ENCODE peak calls at places on chromosomes 3 and 15, in seven cellular contexts. One of them, this sample, is unnamed.

GRCh38 chr15:79332824-79333510 is 22.1 kb downstream of the TMED3 start:
- DNase-seq in lower lobe of right lung: no peak
- DNase-seq in GM13976: no peak
- DNase-seq in fibroblast of lung: no peak
- DNase-seq in upper lobe of right lung: no peak
- DNase-seq in RWPE1: no peak
- DNase-seq in GM10248: no peak
- DNase-seq in this sample: no peak

GRCh38 chr3:23600178-23600577 is 205.6 kb upstream of the UBE2E1 start:
- DNase-seq in lower lobe of right lung: no peak
- DNase-seq in GM13976: no peak
- DNase-seq in fibroblast of lung: peak
- DNase-seq in upper lobe of right lung: no peak
- DNase-seq in RWPE1: peak
- DNase-seq in GM10248: no peak
- DNase-seq in this sample: no peak

GRCh38 chr15:63950911-63951481 is 95.3 kb downstream of the DAPK2 start:
- DNase-seq in lower lobe of right lung: no peak
- DNase-seq in GM13976: no peak
- DNase-seq in fibroblast of lung: peak
- DNase-seq in upper lobe of right lung: no peak
- DNase-seq in RWPE1: peak
- DNase-seq in GM10248: no peak
- DNase-seq in this sample: no peak

GRCh38 chr3:35498506-35499210 is 140.7 kb upstream of the ARPP21 start:
- DNase-seq in lower lobe of right lung: no peak
- DNase-seq in GM13976: no peak
- DNase-seq in fibroblast of lung: no peak
- DNase-seq in upper lobe of right lung: no peak
- DNase-seq in RWPE1: no peak
- DNase-seq in GM10248: no peak
- DNase-seq in this sample: no peak

GRCh38 chr15:90016721-90017120 is 15.6 kb downstream of the ZNF710 start:
- DNase-seq in lower lobe of right lung: no peak
- DNase-seq in GM13976: no peak
- DNase-seq in fibroblast of lung: no peak
- DNase-seq in upper lobe of right lung: no peak
- DNase-seq in RWPE1: no peak
- DNase-seq in GM10248: no peak
- DNase-seq in this sample: no peak

GRCh38 chr3:140595295-140595694 is 82.6 kb upstream of the TRIM42 start:
- DNase-seq in lower lobe of right lung: no peak
- DNase-seq in GM13976: no peak
- DNase-seq in fibroblast of lung: peak
- DNase-seq in upper lobe of right lung: no peak
- DNase-seq in RWPE1: no peak
- DNase-seq in GM10248: no peak
- DNase-seq in this sample: no peak

GRCh38 chr15:40991355-40991754 is 38.1 kb downstream of the CHAC1 start:
- DNase-seq in lower lobe of right lung: no peak
- DNase-seq in GM13976: no peak
- DNase-seq in fibroblast of lung: no peak
- DNase-seq in upper lobe of right lung: no peak
- DNase-seq in RWPE1: no peak
- DNase-seq in GM10248: no peak
- DNase-seq in this sample: no peak

GRCh38 chr15:55774113-55774970 is 31.4 kb upstream of the PRTG start:
- DNase-seq in lower lobe of right lung: no peak
- DNase-seq in GM13976: peak
- DNase-seq in fibroblast of lung: peak
- DNase-seq in upper lobe of right lung: no peak
- DNase-seq in RWPE1: peak
- DNase-seq in GM10248: peak
- DNase-seq in this sample: peak

GRCh38 chr3:133662256-133662773 is 574 bp upstream of the TOPBP1 start:
- DNase-seq in lower lobe of right lung: no peak
- DNase-seq in GM13976: peak
- DNase-seq in fibroblast of lung: peak
- DNase-seq in upper lobe of right lung: no peak
- DNase-seq in RWPE1: peak
- DNase-seq in GM10248: peak
- DNase-seq in this sample: peak

GRCh38 chr15:27763514-27763913 is 335.6 kb downstream of the OCA2 start:
- DNase-seq in lower lobe of right lung: no peak
- DNase-seq in GM13976: no peak
- DNase-seq in fibroblast of lung: no peak
- DNase-seq in upper lobe of right lung: no peak
- DNase-seq in RWPE1: no peak
- DNase-seq in GM10248: no peak
- DNase-seq in this sample: no peak

GRCh38 chr3:13231781-13232515 is 158.7 kb upstream of the IQSEC1 start:
- DNase-seq in lower lobe of right lung: no peak
- DNase-seq in GM13976: no peak
- DNase-seq in fibroblast of lung: no peak
- DNase-seq in upper lobe of right lung: no peak
- DNase-seq in RWPE1: no peak
- DNase-seq in GM10248: no peak
- DNase-seq in this sample: no peak

GRCh38 chr3:13229291-13229949 is 156.2 kb upstream of the IQSEC1 start:
- DNase-seq in lower lobe of right lung: no peak
- DNase-seq in GM13976: no peak
- DNase-seq in fibroblast of lung: peak
- DNase-seq in upper lobe of right lung: no peak
- DNase-seq in RWPE1: peak
- DNase-seq in GM10248: peak
- DNase-seq in this sample: peak

GRCh38 chr3:13224967-13225366 is 151.7 kb upstream of the IQSEC1 start:
- DNase-seq in lower lobe of right lung: no peak
- DNase-seq in GM13976: no peak
- DNase-seq in fibroblast of lung: no peak
- DNase-seq in upper lobe of right lung: no peak
- DNase-seq in RWPE1: no peak
- DNase-seq in GM10248: no peak
- DNase-seq in this sample: no peak

GRCh38 chr3:13227315-13228165 is 154.3 kb upstream of the IQSEC1 start:
- DNase-seq in lower lobe of right lung: no peak
- DNase-seq in GM13976: no peak
- DNase-seq in fibroblast of lung: no peak
- DNase-seq in upper lobe of right lung: no peak
- DNase-seq in RWPE1: no peak
- DNase-seq in GM10248: no peak
- DNase-seq in this sample: no peak

DNA sequence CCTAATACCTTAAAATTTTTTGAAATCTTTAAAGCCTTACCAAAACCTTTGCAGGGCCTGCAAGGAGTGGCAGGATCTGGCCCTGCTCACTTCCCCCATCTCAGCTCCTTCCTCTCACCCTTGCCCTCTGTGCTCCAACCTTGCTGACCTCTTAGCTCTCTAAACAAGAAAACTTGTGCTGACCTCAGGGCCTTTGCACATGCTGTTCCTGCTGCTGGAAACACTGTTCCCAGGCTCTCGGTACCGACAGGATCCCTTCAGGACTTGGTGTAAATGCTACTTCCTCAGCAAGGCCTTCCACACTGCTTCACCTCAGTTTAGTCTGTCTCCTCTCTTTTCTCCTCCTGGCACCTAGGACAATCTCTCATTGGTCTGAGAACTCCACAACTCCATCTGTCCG is 155.4 kb upstream of the IQSEC1 start:
- DNase-seq in lower lobe of right lung: no peak
- DNase-seq in GM13976: no peak
- DNase-seq in fibroblast of lung: no peak
- DNase-seq in upper lobe of right lung: no peak
- DNase-seq in RWPE1: no peak
- DNase-seq in GM10248: no peak
- DNase-seq in this sample: no peak
- TF ChIP-seq CTCF in lower lobe of right lung: no peak
- TF ChIP-seq CTCF in GM13976: no peak
- TF ChIP-seq CTCF in fibroblast of lung: no peak
- TF ChIP-seq CTCF in upper lobe of right lung: no peak
- TF ChIP-seq CTCF in RWPE1: no peak
- TF ChIP-seq CTCF in GM10248: no peak
- TF ChIP-seq CTCF in this sample: no peak

GRCh38 chr15:91853968-91854943 is 748 bp downstream of the SLCO3A1 start:
- DNase-seq in lower lobe of right lung: peak
- DNase-seq in GM13976: peak
- DNase-seq in fibroblast of lung: peak
- DNase-seq in upper lobe of right lung: peak
- DNase-seq in RWPE1: peak
- DNase-seq in GM10248: no peak
- DNase-seq in this sample: no peak

GRCh38 chr15:91857772-91858171 is 4.3 kb downstream of the SLCO3A1 start:
- DNase-seq in lower lobe of right lung: no peak
- DNase-seq in GM13976: peak
- DNase-seq in fibroblast of lung: no peak
- DNase-seq in upper lobe of right lung: no peak
- DNase-seq in RWPE1: no peak
- DNase-seq in GM10248: peak
- DNase-seq in this sample: peak

GRCh38 chr15:91855241-91855640 is 1.7 kb downstream of the SLCO3A1 start:
- DNase-seq in lower lobe of right lung: no peak
- DNase-seq in GM13976: no peak
- DNase-seq in fibroblast of lung: no peak
- DNase-seq in upper lobe of right lung: no peak
- DNase-seq in RWPE1: no peak
- DNase-seq in GM10248: no peak
- DNase-seq in this sample: no peak

GRCh38 chr15:91857224-91857585 is 3.7 kb downstream of the SLCO3A1 start:
- DNase-seq in lower lobe of right lung: no peak
- DNase-seq in GM13976: no peak
- DNase-seq in fibroblast of lung: no peak
- DNase-seq in upper lobe of right lung: no peak
- DNase-seq in RWPE1: no peak
- DNase-seq in GM10248: no peak
- DNase-seq in this sample: no peak

DNA sequence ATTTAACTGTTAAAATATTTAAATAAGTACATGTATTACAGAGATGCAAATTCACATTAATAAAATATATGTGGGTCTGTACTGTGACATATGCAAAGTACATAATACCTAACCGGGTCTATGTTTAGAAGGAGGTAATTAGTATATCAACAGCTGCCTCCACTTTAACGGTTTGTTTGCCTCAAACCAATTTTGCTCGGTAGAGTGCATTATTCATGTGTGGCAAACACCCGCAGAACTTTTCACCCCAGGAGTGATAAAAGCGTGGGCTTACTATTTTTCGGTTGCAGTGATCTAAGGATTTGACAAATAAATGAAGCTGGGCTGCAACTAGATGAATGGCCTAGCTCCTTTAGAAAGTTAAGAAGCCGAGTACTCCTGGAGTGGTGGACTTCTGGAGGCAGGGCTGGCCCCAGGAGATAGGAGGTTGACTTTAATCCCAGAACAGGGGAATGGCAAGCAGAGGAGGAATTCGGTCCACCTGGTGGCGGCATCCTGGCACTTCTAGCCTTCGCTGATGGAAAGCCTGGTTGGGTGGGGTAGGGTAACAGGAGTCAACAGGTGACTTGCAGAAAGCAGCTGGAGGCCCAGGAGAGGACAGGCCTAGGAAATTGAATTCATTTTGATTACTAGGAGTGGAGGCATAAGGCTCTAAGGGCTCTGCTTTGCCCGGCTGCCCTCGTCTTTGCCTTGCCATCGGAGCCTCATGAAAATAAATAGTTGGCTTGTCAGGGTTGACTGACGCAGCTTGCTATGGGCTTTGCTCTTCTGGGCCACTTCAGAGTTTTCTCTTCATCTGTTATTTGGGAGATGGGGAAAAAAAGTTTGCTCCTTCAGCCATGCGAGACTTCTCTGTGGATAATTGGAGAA is 2.4 kb downstream of the SLCO3A1 start:
- DNase-seq in lower lobe of right lung: peak
- DNase-seq in GM13976: no peak
- DNase-seq in fibroblast of lung: no peak
- DNase-seq in upper lobe of right lung: peak
- DNase-seq in RWPE1: peak
- DNase-seq in GM10248: no peak
- DNase-seq in this sample: no peak
- TF ChIP-seq CTCF in lower lobe of right lung: peak
- TF ChIP-seq CTCF in GM13976: no peak
- TF ChIP-seq CTCF in fibroblast of lung: no peak
- TF ChIP-seq CTCF in upper lobe of right lung: peak
- TF ChIP-seq CTCF in RWPE1: no peak
- TF ChIP-seq CTCF in GM10248: no peak
- TF ChIP-seq CTCF in this sample: no peak

DNA sequence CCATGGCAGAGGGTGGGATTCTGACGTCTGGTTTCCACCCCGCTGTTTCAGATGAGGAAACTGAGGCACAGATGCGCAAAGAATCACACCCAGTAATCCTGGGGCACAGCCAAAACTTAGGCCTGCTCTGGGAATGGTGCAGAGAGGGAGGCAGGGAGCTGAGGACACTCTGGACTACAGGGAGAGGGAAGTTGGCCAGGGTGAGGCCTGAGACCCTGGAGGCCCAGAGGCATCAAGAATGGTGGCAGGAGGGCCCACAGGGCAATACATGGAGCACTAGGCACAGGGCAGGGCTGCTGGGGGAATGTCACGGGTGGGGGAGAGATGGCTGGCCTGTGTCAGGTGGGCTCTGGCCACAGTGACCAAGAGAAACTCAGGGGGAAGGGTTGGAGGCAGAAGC is 63.6 kb downstream of the TLE3 start:
- DNase-seq in lower lobe of right lung: no peak
- DNase-seq in GM13976: no peak
- DNase-seq in fibroblast of lung: no peak
- DNase-seq in upper lobe of right lung: peak
- DNase-seq in RWPE1: no peak
- DNase-seq in GM10248: no peak
- DNase-seq in this sample: no peak
- TF ChIP-seq CTCF in lower lobe of right lung: no peak
- TF ChIP-seq CTCF in GM13976: no peak
- TF ChIP-seq CTCF in fibroblast of lung: no peak
- TF ChIP-seq CTCF in upper lobe of right lung: no peak
- TF ChIP-seq CTCF in RWPE1: no peak
- TF ChIP-seq CTCF in GM10248: no peak
- TF ChIP-seq CTCF in this sample: no peak

GRCh38 chr15:39479916-39480315 is 101.0 kb upstream of the THBS1 start:
- DNase-seq in lower lobe of right lung: no peak
- DNase-seq in GM13976: no peak
- DNase-seq in fibroblast of lung: peak
- DNase-seq in upper lobe of right lung: no peak
- DNase-seq in RWPE1: no peak
- DNase-seq in GM10248: no peak
- DNase-seq in this sample: no peak

GRCh38 chr15:39478996-39479395 is 101.9 kb upstream of the THBS1 start:
- DNase-seq in lower lobe of right lung: no peak
- DNase-seq in GM13976: no peak
- DNase-seq in fibroblast of lung: peak
- DNase-seq in upper lobe of right lung: no peak
- DNase-seq in RWPE1: no peak
- DNase-seq in GM10248: no peak
- DNase-seq in this sample: no peak

GRCh38 chr15:39471791-39472190 is 109.1 kb upstream of the THBS1 start:
- DNase-seq in lower lobe of right lung: no peak
- DNase-seq in GM13976: no peak
- DNase-seq in fibroblast of lung: peak
- DNase-seq in upper lobe of right lung: no peak
- DNase-seq in RWPE1: no peak
- DNase-seq in GM10248: no peak
- DNase-seq in this sample: no peak

GRCh38 chr15:39472661-39473657 is 107.9 kb upstream of the THBS1 start:
- DNase-seq in lower lobe of right lung: peak
- DNase-seq in GM13976: no peak
- DNase-seq in fibroblast of lung: peak
- DNase-seq in upper lobe of right lung: peak
- DNase-seq in RWPE1: no peak
- DNase-seq in GM10248: no peak
- DNase-seq in this sample: no peak

GRCh38 chr15:39474657-39475056 is 106.2 kb upstream of the THBS1 start:
- DNase-seq in lower lobe of right lung: no peak
- DNase-seq in GM13976: no peak
- DNase-seq in fibroblast of lung: no peak
- DNase-seq in upper lobe of right lung: no peak
- DNase-seq in RWPE1: no peak
- DNase-seq in GM10248: no peak
- DNase-seq in this sample: no peak
- TF ChIP-seq CTCF in lower lobe of right lung: no peak
- TF ChIP-seq CTCF in GM13976: no peak
- TF ChIP-seq CTCF in fibroblast of lung: no peak
- TF ChIP-seq CTCF in upper lobe of right lung: no peak
- TF ChIP-seq CTCF in RWPE1: no peak
- TF ChIP-seq CTCF in GM10248: no peak
- TF ChIP-seq CTCF in this sample: no peak